ENCODE peak calls at places on chromosome X, in eight cellular contexts. I is effector CD4-positive, alpha-beta T cell; A is activated T-helper 1 cell treated with Interleukin-2 at 50 U/mL for 16 hours; U is NCI-H1417 treated with DMSO at 0.1 percent for 48 hours; M is tibial nerve; C is stimulated activated CD8-positive, alpha-beta memory T cell treated with anti-CD3 and anti-CD28 coated beads, Interleukin-15, amount 100 ng/mL, for 24 hours; B is NCI-H69; Y is HCEC 1CT. O is an unnamed sample.

GRCh38 chrX:40931921-40932320 is 153.3 kb upstream of the USP9X start:
- DNase-seq in I (no peak), C (no peak), A (no peak), U (no peak), M (no peak), Y (peak), B (no peak), O (no peak)

GRCh38 chrX:150690126-150690525 is 3.1 kb upstream of the MTMR1 start:
- DNase-seq in B (peak), Y (peak), A (no peak), C (no peak), U (no peak), I (no peak), M (no peak), O (no peak)

GRCh38 chrX:121902463-121902862 is 855.1 kb downstream of the GLUD2 start:
- DNase-seq in I (no peak), B (no peak), U (no peak), M (no peak), A (no peak), Y (no peak), C (no peak), O (no peak)

GRCh38 chrX:7132335-7133035 is 15.0 kb upstream of the STS start:
- DNase-seq in I (no peak), U (peak), A (no peak), Y (peak), C (no peak), M (no peak), B (peak), O (peak)

GRCh38 chrX:1449581-1450149 is 3.0 kb downstream of the ASMTL start:
- DNase-seq in Y (no peak), B (no peak), U (no peak), M (no peak), I (no peak), C (no peak), A (no peak), O (peak)

GRCh38 chrX:40316502-40316901 is 218.7 kb upstream of the BCOR start:
- DNase-seq in B (no peak), Y (no peak), C (no peak), M (no peak), A (no peak), I (no peak), U (no peak), O (peak)

GRCh38 chrX:275967-276587 is 5.1 kb upstream of the PLCXD1 start:
- DNase-seq in M (peak), B (no peak), A (no peak), C (no peak), U (no peak), Y (peak), I (peak), O (peak)

GRCh38 chrX:49958727-49959126 is 36.3 kb downstream of the CLCN5 start:
- DNase-seq in M (no peak), U (no peak), I (no peak), Y (no peak), B (no peak), A (no peak), C (no peak), O (no peak)

GRCh38 chrX:21528076-21528475 is 130.1 kb downstream of the KLHL34 start:
- DNase-seq in M (no peak), U (no peak), I (no peak), Y (peak), C (no peak), A (no peak), B (no peak), O (no peak)

GRCh38 chrX:270848-271367 is 10.3 kb upstream of the PLCXD1 start:
- DNase-seq in C (no peak), I (no peak), A (no peak), Y (no peak), U (no peak), M (no peak), B (no peak), O (no peak)

GRCh38 chrX:63250253-63250868 is 100.8 kb downstream of the SPIN4 start:
- DNase-seq in M (no peak), Y (peak), C (no peak), B (no peak), A (no peak), U (no peak), I (peak), O (peak)

GRCh38 chrX:22135171-22135711 is 103.1 kb downstream of the PHEX start:
- DNase-seq in I (no peak), A (no peak), Y (peak), B (peak), U (no peak), C (no peak), M (no peak), O (peak)

GRCh38 chrX:12788645-12789044 is 2.6 kb upstream of the PRPS2 start:
- DNase-seq in B (no peak), Y (no peak), A (no peak), U (no peak), I (no peak), M (no peak), C (no peak), O (no peak)

GRCh38 chrX:112513154-112513553 is 166.6 kb downstream of the LHFPL1 start:
- DNase-seq in Y (no peak), C (no peak), I (no peak), A (no peak), B (peak), U (no peak), M (no peak), O (peak)

GRCh38 chrX:1686642-1687041 is 71.8 kb downstream of the ASMT start:
- DNase-seq in C (no peak), Y (no peak), M (no peak), A (no peak), U (no peak), B (no peak), I (no peak), O (no peak)

GRCh38 chrX:9037296-9037695 is 3.4 kb upstream of the FAM9B start:
- DNase-seq in U (no peak), A (no peak), C (no peak), B (no peak), I (no peak), Y (no peak), M (no peak), O (no peak)

GRCh38 chrX:76850851-76851250 is 423.3 kb downstream of the MAGEE1 start:
- DNase-seq in B (no peak), C (no peak), Y (no peak), I (no peak), U (no peak), A (no peak), M (no peak), O (no peak)

GRCh38 chrX:154714925-154715324 is 36.0 kb downstream of the GAB3 start:
- DNase-seq in A (no peak), C (no peak), I (peak), B (peak), Y (no peak), M (no peak), U (no peak), O (no peak)

GRCh38 chrX:43481601-43482000 is 174.5 kb upstream of the MAOA start:
- DNase-seq in Y (no peak), A (no peak), B (no peak), C (no peak), M (no peak), I (no peak), U (no peak), O (peak)

GRCh38 chrX:87468941-87469340 is 48.7 kb upstream of the KLHL4 start:
- DNase-seq in B (no peak), U (no peak), I (no peak), A (no peak), C (no peak), Y (no peak), M (no peak), O (no peak)

GRCh38 chrX:85303544-85303943 is 59.8 kb downstream of the ZNF711 start:
- DNase-seq in M (no peak), A (no peak), U (no peak), I (no peak), Y (no peak), B (no peak), C (no peak), O (no peak)

GRCh38 chrX:70190225-70190624 is 12.9 kb downstream of the DGAT2L6 start:
- DNase-seq in B (no peak), A (no peak), M (no peak), C (no peak), I (no peak), Y (no peak), U (no peak), O (no peak)

GRCh38 chrX:40908857-40909475 is 173.6 kb upstream of the MED14 start:
- DNase-seq in I (no peak), C (no peak), U (no peak), A (no peak), M (no peak), Y (peak), B (no peak), O (no peak)

GRCh38 chrX:85907316-85907715 is 140.0 kb downstream of the CHM start:
- DNase-seq in C (no peak), Y (no peak), B (no peak), I (no peak), A (no peak), U (no peak), M (no peak), O (no peak)

GRCh38 chrX:11589573-11590110 is 76.1 kb downstream of the ARHGAP6 start:
- DNase-seq in U (no peak), B (no peak), M (no peak), A (no peak), C (no peak), I (no peak), Y (no peak), O (peak)